ENCODE peak calls at places on chromosome 16, in four cellular contexts. One of them, this sample, is unnamed.

GRCh38 chr16:79066621-79067020 is 533.9 kb downstream of the MAF start:
- DNase-seq in GM12878: no peak
- DNase-seq in H1: no peak
- DNase-seq in K562: no peak
- DNase-seq in this sample: no peak

GRCh38 chr16:50835358-50836060 is 93.6 kb downstream of the CYLD start:
- DNase-seq in GM12878: no peak
- DNase-seq in H1: peak
- DNase-seq in K562: no peak
- DNase-seq in this sample: no peak

GRCh38 chr16:55710466-55710865 is 54.7 kb downstream of the SLC6A2 start:
- DNase-seq in H1: no peak
- DNase-seq in GM12878: no peak
- DNase-seq in K562: no peak
- DNase-seq in this sample: no peak

GRCh38 chr16:11836653-11837244 is 14.6 kb downstream of the RSL1D1 start:
- DNase-seq in H1: no peak
- DNase-seq in GM12878: no peak
- DNase-seq in K562: no peak
- DNase-seq in this sample: no peak

GRCh38 chr16:270381-271255 is 5.1 kb downstream of the RGS11 start:
- DNase-seq in K562: no peak
- DNase-seq in H1: no peak
- DNase-seq in GM12878: no peak
- DNase-seq in this sample: no peak

GRCh38 chr16:58814348-58814801 is 80.3 kb upstream of the GOT2 start:
- DNase-seq in K562: peak
- DNase-seq in GM12878: no peak
- DNase-seq in H1: peak
- DNase-seq in this sample: peak

GRCh38 chr16:74749291-74750055 is 25.1 kb downstream of the FA2H start:
- DNase-seq in H1: no peak
- DNase-seq in K562: no peak
- DNase-seq in GM12878: no peak
- DNase-seq in this sample: no peak

GRCh38 chr16:19109288-19109664 is 4.5 kb upstream of the ITPRIPL2 start:
- DNase-seq in GM12878: no peak
- DNase-seq in H1: no peak
- DNase-seq in K562: no peak
- DNase-seq in this sample: no peak

GRCh38 chr16:84565669-84566495 is 52.0 kb downstream of the COTL1 start:
- DNase-seq in GM12878: no peak
- DNase-seq in H1: no peak
- DNase-seq in K562: no peak
- DNase-seq in this sample: no peak

GRCh38 chr16:6297666-6298435 is 1034.8 kb upstream of the RBFOX1 start:
- DNase-seq in GM12878: no peak
- DNase-seq in H1: no peak
- DNase-seq in K562: no peak
- DNase-seq in this sample: no peak

GRCh38 chr16:26830716-26831115 is 236.0 kb upstream of the C16orf82 start:
- DNase-seq in K562: no peak
- DNase-seq in GM12878: no peak
- DNase-seq in H1: no peak
- DNase-seq in this sample: no peak

GRCh38 chr16:83185902-83186301 is 559.1 kb downstream of the CDH13 start:
- DNase-seq in K562: no peak
- DNase-seq in H1: no peak
- DNase-seq in GM12878: no peak
- DNase-seq in this sample: no peak

GRCh38 chr16:70805787-70806186 is 4.8 kb upstream of the VAC14 start:
- DNase-seq in GM12878: no peak
- DNase-seq in K562: no peak
- DNase-seq in H1: no peak
- DNase-seq in this sample: no peak

GRCh38 chr16:23149993-23150364 is 727 bp upstream of the USP31 start:
- DNase-seq in H1: no peak
- DNase-seq in K562: no peak
- DNase-seq in GM12878: no peak
- DNase-seq in this sample: no peak
- TF ChIP-seq RAD21 in H1: no peak
- TF ChIP-seq RAD21 in K562: no peak
- TF ChIP-seq RAD21 in GM12878: no peak
- TF ChIP-seq RAD21 in this sample: no peak

GRCh38 chr16:31412750-31413149 is 15.4 kb downstream of the COX6A2 start:
- DNase-seq in GM12878: no peak
- DNase-seq in K562: no peak
- DNase-seq in H1: no peak
- DNase-seq in this sample: no peak

GRCh38 chr16:31416371-31416770 is 11.8 kb downstream of the COX6A2 start:
- DNase-seq in H1: no peak
- DNase-seq in GM12878: no peak
- DNase-seq in K562: no peak
- DNase-seq in this sample: no peak

GRCh38 chr16:31414706-31415105 is 13.5 kb downstream of the COX6A2 start:
- DNase-seq in K562: no peak
- DNase-seq in GM12878: no peak
- DNase-seq in H1: no peak
- DNase-seq in this sample: no peak

GRCh38 chr16:31411024-31411845 is 16.9 kb downstream of the COX6A2 start:
- DNase-seq in H1: no peak
- DNase-seq in K562: no peak
- DNase-seq in GM12878: no peak
- DNase-seq in this sample: no peak

DNA sequence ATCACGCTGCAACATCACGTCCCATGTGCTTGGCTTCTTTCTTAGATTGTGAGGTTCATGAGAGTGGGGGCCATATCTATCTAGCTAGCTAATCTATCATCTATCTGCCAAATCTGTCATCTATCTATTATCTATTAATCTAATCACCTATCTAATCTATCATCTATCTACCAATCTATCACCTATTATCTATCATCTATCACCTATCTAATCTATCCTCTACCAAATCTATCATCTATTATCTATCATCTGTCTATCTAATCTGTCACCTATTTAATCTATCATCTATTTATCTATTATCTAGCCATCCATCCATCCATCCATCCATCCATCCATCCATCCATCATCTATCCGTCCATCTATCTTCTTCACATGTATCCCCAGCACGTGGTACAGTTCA is 14.2 kb downstream of the COX6A2 start:
- DNase-seq in GM12878: no peak
- DNase-seq in H1: no peak
- DNase-seq in K562: no peak
- DNase-seq in this sample: no peak
- TF ChIP-seq CBX5 in GM12878: no peak
- TF ChIP-seq CBX5 in H1: no peak
- TF ChIP-seq CBX5 in K562: no peak
- TF ChIP-seq CBX5 in this sample: no peak

GRCh38 chr16:4663756-4664465 is 29.5 kb upstream of the NUDT16L1 start:
- DNase-seq in H1: no peak
- DNase-seq in GM12878: no peak
- DNase-seq in K562: no peak
- DNase-seq in this sample: peak
- TF ChIP-seq RAD21 in H1: no peak
- TF ChIP-seq RAD21 in GM12878: no peak
- TF ChIP-seq RAD21 in K562: no peak
- TF ChIP-seq RAD21 in this sample: peak

GRCh38 chr16:35552763-35553162 is 2093.4 kb downstream of the TP53TG3F start:
- DNase-seq in H1: no peak
- DNase-seq in K562: no peak
- DNase-seq in GM12878: no peak
- DNase-seq in this sample: no peak
- TF ChIP-seq CBX5 in H1: no peak
- TF ChIP-seq CBX5 in K562: no peak
- TF ChIP-seq CBX5 in GM12878: no peak
- TF ChIP-seq CBX5 in this sample: no peak

GRCh38 chr16:3640207-3640606 is 14.3 kb upstream of the DNASE1 start:
- DNase-seq in H1: peak
- DNase-seq in K562: no peak
- DNase-seq in GM12878: no peak
- DNase-seq in this sample: peak

GRCh38 chr16:3641801-3642396 is 12.6 kb upstream of the DNASE1 start:
- DNase-seq in K562: peak
- DNase-seq in H1: peak
- DNase-seq in GM12878: no peak
- DNase-seq in this sample: no peak

GRCh38 chr16:3640632-3641501 is 13.6 kb upstream of the DNASE1 start:
- DNase-seq in H1: peak
- DNase-seq in GM12878: no peak
- DNase-seq in K562: peak
- DNase-seq in this sample: no peak

GRCh38 chr16:3643095-3643730 is 11.3 kb upstream of the DNASE1 start:
- DNase-seq in K562: peak
- DNase-seq in H1: peak
- DNase-seq in GM12878: no peak
- DNase-seq in this sample: no peak

GRCh38 chr16:3642397-3643094 is 11.9 kb upstream of the DNASE1 start:
- DNase-seq in GM12878: no peak
- DNase-seq in K562: peak
- DNase-seq in H1: peak
- DNase-seq in this sample: no peak
- TF ChIP-seq RAD21 in GM12878: no peak
- TF ChIP-seq RAD21 in K562: no peak
- TF ChIP-seq RAD21 in H1: no peak
- TF ChIP-seq RAD21 in this sample: no peak

GRCh38 chr16:28874406-28874805 is 3.9 kb upstream of the ATP2A1 start:
- DNase-seq in GM12878: no peak
- DNase-seq in H1: no peak
- DNase-seq in K562: no peak
- DNase-seq in this sample: no peak

GRCh38 chr16:28876016-28876659 is 2.1 kb upstream of the ATP2A1 start:
- DNase-seq in GM12878: no peak
- DNase-seq in H1: no peak
- DNase-seq in K562: no peak
- DNase-seq in this sample: no peak

GRCh38 chr16:28872952-28873351 is 5.3 kb upstream of the ATP2A1 start:
- DNase-seq in GM12878: no peak
- DNase-seq in H1: no peak
- DNase-seq in K562: no peak
- DNase-seq in this sample: no peak

GRCh38 chr16:28875134-28876015 is 2.9 kb upstream of the ATP2A1 start:
- DNase-seq in H1: no peak
- DNase-seq in GM12878: no peak
- DNase-seq in K562: peak
- DNase-seq in this sample: no peak

DNA sequence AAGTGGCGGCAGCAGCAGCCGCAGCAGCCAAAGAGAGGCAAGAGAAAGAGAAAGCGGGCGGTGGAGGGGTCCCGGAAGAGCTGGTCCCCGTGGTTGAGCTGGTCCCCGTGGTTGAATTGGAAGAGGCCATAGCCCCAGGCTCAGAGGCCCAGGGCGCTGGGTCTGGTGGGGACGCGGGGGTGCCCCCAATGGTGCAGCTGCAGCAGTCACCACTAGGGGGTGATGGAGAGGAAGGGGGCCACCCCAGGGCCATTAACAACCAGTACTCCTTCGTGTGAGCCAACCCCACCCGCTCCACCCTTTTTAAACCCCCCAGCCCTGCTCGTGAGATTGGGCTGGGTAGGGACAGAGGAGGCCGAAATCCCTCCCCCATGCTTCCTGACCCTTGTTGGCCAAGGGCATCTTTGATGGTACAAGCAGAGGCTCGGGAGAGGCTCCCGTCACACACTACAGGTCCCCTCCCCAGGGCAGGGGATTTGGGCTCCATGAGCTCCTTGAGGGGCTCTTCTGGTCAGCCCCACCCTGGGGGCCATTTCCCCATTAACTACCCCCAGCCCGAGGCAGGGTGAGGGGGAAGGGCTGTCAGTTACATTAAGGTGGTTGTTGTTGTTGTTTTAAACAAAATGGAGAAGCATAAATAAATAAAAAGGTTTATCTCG is 4.6 kb upstream of the ATP2A1 start:
- DNase-seq in GM12878: no peak
- DNase-seq in K562: peak
- DNase-seq in H1: peak
- DNase-seq in this sample: no peak
- TF ChIP-seq CBX5 in GM12878: no peak
- TF ChIP-seq CBX5 in K562: no peak
- TF ChIP-seq CBX5 in H1: no peak
- TF ChIP-seq CBX5 in this sample: no peak

GRCh38 chr16:81803332-81803731 is 24.2 kb downstream of the PLCG2 start:
- DNase-seq in H1: no peak
- DNase-seq in GM12878: no peak
- DNase-seq in K562: no peak
- DNase-seq in this sample: no peak
- TF ChIP-seq RAD21 in H1: no peak
- TF ChIP-seq RAD21 in GM12878: no peak
- TF ChIP-seq RAD21 in K562: no peak
- TF ChIP-seq RAD21 in this sample: no peak

GRCh38 chr16:69691980-69692911 is 34.1 kb downstream of the NQO1 start:
- DNase-seq in H1: peak
- DNase-seq in GM12878: peak
- DNase-seq in K562: no peak
- DNase-seq in this sample: no peak
- TF ChIP-seq CBX5 in H1: no peak
- TF ChIP-seq CBX5 in GM12878: no peak
- TF ChIP-seq CBX5 in K562: no peak
- TF ChIP-seq CBX5 in this sample: no peak

GRCh38 chr16:67016681-67017450 is 12.1 kb upstream of the CBFB start:
- DNase-seq in K562: no peak
- DNase-seq in H1: no peak
- DNase-seq in GM12878: no peak
- DNase-seq in this sample: no peak
- TF ChIP-seq RAD21 in K562: no peak
- TF ChIP-seq RAD21 in H1: no peak
- TF ChIP-seq RAD21 in GM12878: no peak
- TF ChIP-seq RAD21 in this sample: no peak

This sample was measured in HepG2.